ENCODE peak calls at places on chromosomes 1 and 21, in six cellular contexts. F, T, J, B, W and R are unnamed samples.

GRCh38 chr1:239811211-239811902 is 280.3 kb upstream of the FMN2 start:
- DNase-seq in F (no peak), T (no peak), J (no peak), B (no peak), W (no peak), R (no peak)

GRCh38 chr1:38083541-38083940 is 36.9 kb upstream of the POU3F1 start:
- DNase-seq in F (no peak), T (no peak), J (no peak), B (no peak), W (no peak), R (no peak)

GRCh38 chr21:38610573-38611251 is 112.4 kb upstream of the ERG start:
- DNase-seq in F (no peak), T (no peak), J (no peak), B (no peak), W (no peak), R (no peak)

GRCh38 chr1:41727749-41728115 is 191.0 kb downstream of the HIVEP3 start:
- DNase-seq in F (no peak), T (no peak), J (no peak), B (no peak), W (no peak), R (no peak)

GRCh38 chr1:204619721-204620120 is 65.8 kb downstream of the LRRN2 start:
- DNase-seq in F (no peak), T (no peak), J (no peak), B (no peak), W (no peak), R (no peak)

GRCh38 chr1:23736437-23737134 is 6.7 kb upstream of the ELOA start:
- DNase-seq in F (no peak), T (no peak), J (no peak), B (no peak), W (no peak), R (no peak)

GRCh38 chr1:35031103-35031452 is 667 bp downstream of the ZMYM6 start:
- DNase-seq in F (peak; percentile 49), T (peak; percentile 44), J (peak; percentile 4), B (no peak), W (no peak), R (no peak)

GRCh38 chr21:16978309-16978895 is 534.4 kb upstream of the CXADR start:
- DNase-seq in F (no peak), T (no peak), J (no peak), B (no peak), W (no peak), R (no peak)

GRCh38 chr1:87804128-87804527 is 475.4 kb downstream of the LMO4 start:
- DNase-seq in F (peak; percentile 62), T (no peak), J (no peak), B (no peak), W (no peak), R (no peak)

GRCh38 chr1:30409476-30410152 is 313.8 kb downstream of the MATN1 start:
- DNase-seq in F (no peak), T (no peak), J (no peak), B (no peak), W (no peak), R (no peak)

GRCh38 chr1:47432071-47433036 is 5.5 kb upstream of the FOXD2 start:
- DNase-seq in F (peak; percentile 56), T (peak; percentile 95), J (peak; percentile 46), B (peak; percentile 71), W (peak; percentile 68), R (peak; percentile 77)

GRCh38 chr1:52911541-52911940 is 10.0 kb downstream of the ECHDC2 start:
- DNase-seq in F (no peak), T (no peak), J (no peak), B (no peak), W (peak; percentile 53), R (no peak)

GRCh38 chr1:234437423-234438171 is 41.4 kb downstream of the TARBP1 start:
- DNase-seq in F (peak; percentile 13), T (no peak), J (no peak), B (no peak), W (no peak), R (no peak)

GRCh38 chr1:168488153-168488552 is 55.6 kb downstream of the XCL2 start:
- DNase-seq in F (no peak), T (no peak), J (no peak), B (peak; percentile 60), W (peak; percentile 71), R (no peak)

GRCh38 chr1:21639594-21640041 is 29.5 kb downstream of the RAP1GAP start:
- DNase-seq in F (peak; percentile 47), T (no peak), J (no peak), B (no peak), W (no peak), R (no peak)

GRCh38 chr1:215473943-215474342 is 93.2 kb upstream of the KCTD3 start:
- DNase-seq in F (no peak), T (no peak), J (no peak), B (no peak), W (no peak), R (no peak)

GRCh38 chr1:54275349-54275748 is 75.4 kb downstream of the MRPL37 start:
- DNase-seq in F (no peak), T (no peak), J (no peak), B (peak; percentile 70), W (peak; percentile 83), R (peak; percentile 79)

GRCh38 chr1:119878171-119878570 is 18.1 kb downstream of the ADAM30 start:
- DNase-seq in F (no peak), T (no peak), J (no peak), B (no peak), W (no peak), R (no peak)

GRCh38 chr1:232980336-232980978 is 30.0 kb downstream of the NTPCR start:
- DNase-seq in F (no peak), T (no peak), J (no peak), B (no peak), W (peak; percentile 59), R (no peak)

GRCh38 chr1:192974701-192975100 is 84.5 kb downstream of the UCHL5 start:
- DNase-seq in F (peak; percentile 58), T (no peak), J (no peak), B (no peak), W (no peak), R (no peak)

GRCh38 chr1:27879374-27880082 is 7.2 kb downstream of the THEMIS2 start:
- DNase-seq in F (no peak), T (no peak), J (no peak), B (no peak), W (no peak), R (no peak)

GRCh38 chr1:244599937-244600350 is 53.0 kb upstream of the DESI2 start:
- DNase-seq in F (peak; percentile 40), T (peak; percentile 12), J (no peak), B (no peak), W (no peak), R (no peak)

GRCh38 chr1:161816201-161816600 is 50.1 kb downstream of the ATF6 start:
- DNase-seq in F (peak; percentile 7), T (no peak), J (no peak), B (no peak), W (no peak), R (no peak)

GRCh38 chr1:30719406-30720270 is 3.7 kb downstream of the MATN1 start:
- DNase-seq in F (peak; percentile 76), T (no peak), J (no peak), B (no peak), W (no peak), R (no peak)

GRCh38 chr1:87200875-87201638 is 127.6 kb upstream of the LMO4 start:
- DNase-seq in F (peak; percentile 19), T (peak; percentile 50), J (peak; percentile 10), B (no peak), W (no peak), R (no peak)

GRCh38 chr1:109895720-109896504 is 14.7 kb upstream of the CSF1 start:
- DNase-seq in F (no peak), T (no peak), J (no peak), B (peak; percentile 52), W (no peak), R (peak; percentile 77)

GRCh38 chr1:113804421-113805255 is 7.6 kb downstream of the RSBN1 start:
- DNase-seq in F (peak; percentile 68), T (no peak), J (peak; percentile 17), B (no peak), W (no peak), R (no peak)

GRCh38 chr1:91582431-91582921 is 81.8 kb downstream of the CDC7 start:
- DNase-seq in F (peak; percentile 3), T (peak; percentile 24), J (no peak), B (no peak), W (no peak), R (no peak)

GRCh38 chr1:199298825-199299224 is 660.0 kb downstream of the PTPRC start:
- DNase-seq in F (no peak), T (no peak), J (no peak), B (no peak), W (no peak), R (no peak)

GRCh38 chr21:38170283-38170682 is 86.5 kb upstream of the KCNJ15 start:
- DNase-seq in F (no peak), T (peak; percentile 38), J (no peak), B (no peak), W (no peak), R (no peak)

GRCh38 chr1:62224182-62224581 is 29.5 kb downstream of the L1TD1 start:
- DNase-seq in F (no peak), T (no peak), J (no peak), B (no peak), W (no peak), R (no peak)

GRCh38 chr1:225603538-225604354 is 49.2 kb downstream of the ENAH start:
- DNase-seq in F (no peak), T (no peak), J (no peak), B (no peak), W (no peak), R (no peak)
- H3K4me1 ChIP-seq in F (peaks cover 3% of the 10 kb centered on the region), T (no peaks in the 10 kb centered on the region), J (peaks cover 28% of the 10 kb centered on the region), B (peaks cover 60% of the 10 kb centered on the region), W (no peaks in the 10 kb centered on the region), R (peaks cover 17% of the 10 kb centered on the region)

DNA sequence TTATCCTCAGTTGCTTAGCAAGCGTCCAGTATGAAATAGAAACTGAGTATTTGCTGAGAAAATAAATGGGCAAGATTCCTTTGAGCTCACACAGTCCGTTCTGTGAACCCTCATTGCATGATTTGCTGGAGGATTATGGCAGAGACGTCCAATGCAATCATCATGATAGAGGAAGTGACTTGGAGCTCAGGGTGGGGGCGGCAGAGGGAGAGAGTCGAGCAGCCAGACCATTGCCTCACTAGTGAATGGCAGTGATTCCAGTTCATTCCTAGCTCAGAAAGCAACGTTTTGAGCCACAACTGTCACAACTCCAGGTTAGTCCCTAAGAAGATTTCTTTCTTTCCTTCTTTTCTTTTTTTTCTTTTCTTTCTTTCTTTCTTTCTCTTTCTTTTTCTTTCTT is 27.5 kb upstream of the COL9A2 start:
- DNase-seq in F (peak; percentile 21), T (peak; percentile 35), J (peak; percentile 15), B (peak; percentile 36), W (peak; percentile 74), R (peak; percentile 46)
- H3K4me1 ChIP-seq in F (no peaks in the 10 kb centered on the region), T (no peaks in the 10 kb centered on the region), J (no peaks in the 10 kb centered on the region), B (no peaks in the 10 kb centered on the region), W (no peaks in the 10 kb centered on the region), R (no peaks in the 10 kb centered on the region)

GRCh38 chr1:15849775-15850449 is 2.4 kb downstream of the SPEN start:
- DNase-seq in F (peak; percentile 38), T (peak; percentile 59), J (peak; percentile 75), B (peak; percentile 31), W (no peak), R (no peak)
- H3K4me1 ChIP-seq in F (peaks cover 5% of the 10 kb centered on the region), T (peaks cover 23% of the 10 kb centered on the region), J (peaks cover 14% of the 10 kb centered on the region), B (peaks cover 83% of the 10 kb centered on the region), W (no peaks in the 10 kb centered on the region), R (peaks cover 13% of the 10 kb centered on the region)

GRCh38 chr1:101264699-101265098 is 27.9 kb downstream of the S1PR1 start:
- DNase-seq in F (peak; percentile 29), T (peak; percentile 62), J (no peak), B (no peak), W (no peak), R (peak; percentile 32)

GRCh38 chr1:101267082-101267481 is 30.3 kb downstream of the S1PR1 start:
- DNase-seq in F (no peak), T (no peak), J (no peak), B (no peak), W (no peak), R (no peak)

GRCh38 chr1:101268893-101269292 is 32.1 kb downstream of the S1PR1 start:
- DNase-seq in F (no peak), T (no peak), J (no peak), B (no peak), W (no peak), R (no peak)
- H3K4me1 ChIP-seq in F (no peaks in the 10 kb centered on the region), T (no peaks in the 10 kb centered on the region), J (no peaks in the 10 kb centered on the region), B (peaks cover 14% of the 10 kb centered on the region), W (no peaks in the 10 kb centered on the region), R (peaks cover 17% of the 10 kb centered on the region)